ENCODE peak calls at places on chromosomes 5 and 9, in six cellular contexts. One of them, this sample, is unnamed.

GRCh38 chr9:37984672-37985611 is 81.0 kb upstream of the SLC25A51 start:
- DNase-seq in tibial nerve: no peak
- DNase-seq in left lung: no peak
- DNase-seq in CD8-positive, alpha-beta memory T cell: no peak
- DNase-seq in coronary artery: no peak
- DNase-seq in substantia nigra: no peak
- DNase-seq in this sample: no peak

GRCh38 chr5:175728885-175729828 is 71.3 kb downstream of the HRH2 start:
- DNase-seq in tibial nerve: no peak
- DNase-seq in left lung: no peak
- DNase-seq in CD8-positive, alpha-beta memory T cell: no peak
- DNase-seq in coronary artery: no peak
- DNase-seq in substantia nigra: no peak
- DNase-seq in this sample: no peak

GRCh38 chr5:102678267-102679058 is 76.6 kb upstream of the PAM start:
- DNase-seq in tibial nerve: no peak
- DNase-seq in left lung: no peak
- DNase-seq in CD8-positive, alpha-beta memory T cell: no peak
- DNase-seq in coronary artery: no peak
- DNase-seq in substantia nigra: no peak
- DNase-seq in this sample: no peak

GRCh38 chr9:83449166-83449565 is 89.0 kb downstream of the FRMD3 start:
- DNase-seq in tibial nerve: no peak
- DNase-seq in left lung: no peak
- DNase-seq in CD8-positive, alpha-beta memory T cell: no peak
- DNase-seq in coronary artery: no peak
- DNase-seq in substantia nigra: no peak
- DNase-seq in this sample: no peak

GRCh38 chr5:8033261-8033660 is 164.3 kb downstream of the MTRR start:
- DNase-seq in tibial nerve: no peak
- DNase-seq in left lung: no peak
- DNase-seq in CD8-positive, alpha-beta memory T cell: no peak
- DNase-seq in coronary artery: no peak
- DNase-seq in substantia nigra: no peak
- DNase-seq in this sample: no peak

GRCh38 chr5:159951387-159951786 is 35.1 kb downstream of the ADRA1B start:
- DNase-seq in tibial nerve: no peak
- DNase-seq in left lung: no peak
- DNase-seq in CD8-positive, alpha-beta memory T cell: no peak
- DNase-seq in coronary artery: no peak
- DNase-seq in substantia nigra: no peak
- DNase-seq in this sample: no peak

GRCh38 chr5:17361331-17361730 is 136.7 kb upstream of the TAF11L2 start:
- DNase-seq in tibial nerve: no peak
- DNase-seq in left lung: no peak
- DNase-seq in CD8-positive, alpha-beta memory T cell: no peak
- DNase-seq in coronary artery: no peak
- DNase-seq in substantia nigra: no peak
- DNase-seq in this sample: no peak

GRCh38 chr9:108889649-108890067 is 27.6 kb downstream of the ACTL7A start:
- DNase-seq in tibial nerve: no peak
- DNase-seq in left lung: no peak
- DNase-seq in CD8-positive, alpha-beta memory T cell: no peak
- DNase-seq in coronary artery: no peak
- DNase-seq in substantia nigra: no peak
- DNase-seq in this sample: no peak

GRCh38 chr5:36611520-36612274 is 5.3 kb downstream of the SLC1A3 start:
- DNase-seq in tibial nerve: no peak
- DNase-seq in left lung: no peak
- DNase-seq in CD8-positive, alpha-beta memory T cell: no peak
- DNase-seq in coronary artery: no peak
- DNase-seq in substantia nigra: peak
- DNase-seq in this sample: no peak

GRCh38 chr5:17882760-17883488 is 248.7 kb downstream of the TAF11L14 start:
- DNase-seq in tibial nerve: no peak
- DNase-seq in left lung: no peak
- DNase-seq in CD8-positive, alpha-beta memory T cell: no peak
- DNase-seq in coronary artery: no peak
- DNase-seq in substantia nigra: no peak
- DNase-seq in this sample: no peak

GRCh38 chr9:112130997-112131396 is 44.1 kb downstream of the SUSD1 start:
- DNase-seq in tibial nerve: no peak
- DNase-seq in left lung: no peak
- DNase-seq in CD8-positive, alpha-beta memory T cell: no peak
- DNase-seq in coronary artery: no peak
- DNase-seq in substantia nigra: no peak
- DNase-seq in this sample: no peak

GRCh38 chr5:59773286-59773685 is 120.2 kb downstream of the PDE4D start:
- DNase-seq in tibial nerve: no peak
- DNase-seq in left lung: no peak
- DNase-seq in CD8-positive, alpha-beta memory T cell: no peak
- DNase-seq in coronary artery: no peak
- DNase-seq in substantia nigra: no peak
- DNase-seq in this sample: no peak

GRCh38 chr5:174306345-174307030 is 261.0 kb downstream of the NSG2 start:
- DNase-seq in tibial nerve: no peak
- DNase-seq in left lung: no peak
- DNase-seq in CD8-positive, alpha-beta memory T cell: no peak
- DNase-seq in coronary artery: peak
- DNase-seq in substantia nigra: no peak
- DNase-seq in this sample: no peak

GRCh38 chr5:169545762-169546161 is 37.8 kb upstream of the SPDL1 start:
- DNase-seq in tibial nerve: no peak
- DNase-seq in left lung: no peak
- DNase-seq in CD8-positive, alpha-beta memory T cell: no peak
- DNase-seq in coronary artery: no peak
- DNase-seq in substantia nigra: no peak
- DNase-seq in this sample: no peak

GRCh38 chr9:122075135-122076030 is 17.7 kb downstream of the TTLL11 start:
- DNase-seq in tibial nerve: no peak
- DNase-seq in left lung: no peak
- DNase-seq in CD8-positive, alpha-beta memory T cell: no peak
- DNase-seq in coronary artery: no peak
- DNase-seq in substantia nigra: no peak
- DNase-seq in this sample: no peak

GRCh38 chr5:154840435-154841272 is 9.7 kb downstream of the FAXDC2 start:
- DNase-seq in tibial nerve: no peak
- DNase-seq in left lung: no peak
- DNase-seq in CD8-positive, alpha-beta memory T cell: no peak
- DNase-seq in coronary artery: no peak
- DNase-seq in substantia nigra: no peak
- DNase-seq in this sample: no peak

GRCh38 chr5:160769264-160769663 is 82.7 kb downstream of the ATP10B start:
- DNase-seq in tibial nerve: no peak
- DNase-seq in left lung: no peak
- DNase-seq in CD8-positive, alpha-beta memory T cell: no peak
- DNase-seq in coronary artery: no peak
- DNase-seq in substantia nigra: no peak
- DNase-seq in this sample: no peak

GRCh38 chr9:129774791-129775149 is 21.9 kb upstream of the PTGES start:
- DNase-seq in tibial nerve: no peak
- DNase-seq in left lung: no peak
- DNase-seq in CD8-positive, alpha-beta memory T cell: no peak
- DNase-seq in coronary artery: no peak
- DNase-seq in substantia nigra: no peak
- DNase-seq in this sample: no peak

GRCh38 chr5:96235008-96235910 is 197.8 kb downstream of the PCSK1 start:
- DNase-seq in tibial nerve: no peak
- DNase-seq in left lung: no peak
- DNase-seq in CD8-positive, alpha-beta memory T cell: no peak
- DNase-seq in coronary artery: no peak
- DNase-seq in substantia nigra: no peak
- DNase-seq in this sample: no peak

GRCh38 chr9:76269789-76270188 is 124.4 kb downstream of the RFK start:
- DNase-seq in tibial nerve: no peak
- DNase-seq in left lung: no peak
- DNase-seq in CD8-positive, alpha-beta memory T cell: no peak
- DNase-seq in coronary artery: no peak
- DNase-seq in substantia nigra: no peak
- DNase-seq in this sample: no peak

GRCh38 chr9:124779368-124780059 is 2.6 kb downstream of the OLFML2A start:
- DNase-seq in tibial nerve: no peak
- DNase-seq in left lung: no peak
- DNase-seq in CD8-positive, alpha-beta memory T cell: no peak
- DNase-seq in coronary artery: no peak
- DNase-seq in substantia nigra: no peak
- DNase-seq in this sample: no peak

GRCh38 chr5:41908374-41909079 is 4.4 kb downstream of the RIMOC1 start:
- DNase-seq in tibial nerve: no peak
- DNase-seq in left lung: no peak
- DNase-seq in CD8-positive, alpha-beta memory T cell: no peak
- DNase-seq in coronary artery: no peak
- DNase-seq in substantia nigra: no peak
- DNase-seq in this sample: no peak

GRCh38 chr5:79890119-79890870 is 100.8 kb downstream of the MTX3 start:
- DNase-seq in tibial nerve: no peak
- DNase-seq in left lung: no peak
- DNase-seq in CD8-positive, alpha-beta memory T cell: no peak
- DNase-seq in coronary artery: no peak
- DNase-seq in substantia nigra: no peak
- DNase-seq in this sample: no peak

GRCh38 chr5:171975262-171975876 is 31.1 kb downstream of the FBXW11 start:
- DNase-seq in tibial nerve: no peak
- DNase-seq in left lung: no peak
- DNase-seq in CD8-positive, alpha-beta memory T cell: no peak
- DNase-seq in coronary artery: no peak
- DNase-seq in substantia nigra: no peak
- DNase-seq in this sample: no peak

GRCh38 chr5:68661237-68661636 is 432.6 kb upstream of the SLC30A5 start:
- DNase-seq in tibial nerve: no peak
- DNase-seq in left lung: no peak
- DNase-seq in CD8-positive, alpha-beta memory T cell: no peak
- DNase-seq in coronary artery: no peak
- DNase-seq in substantia nigra: no peak
- DNase-seq in this sample: no peak

GRCh38 chr9:129886226-129887174 is 51.2 kb downstream of the USP20 start:
- DNase-seq in tibial nerve: no peak
- DNase-seq in left lung: no peak
- DNase-seq in CD8-positive, alpha-beta memory T cell: peak
- DNase-seq in coronary artery: no peak
- DNase-seq in substantia nigra: peak
- DNase-seq in this sample: no peak

GRCh38 chr9:131478911-131479310 is 23.8 kb upstream of the POMT1 start:
- DNase-seq in tibial nerve: no peak
- DNase-seq in left lung: peak
- DNase-seq in CD8-positive, alpha-beta memory T cell: no peak
- DNase-seq in coronary artery: no peak
- DNase-seq in substantia nigra: no peak
- DNase-seq in this sample: no peak

GRCh38 chr9:131482343-131483006 is 20.2 kb upstream of the POMT1 start:
- DNase-seq in tibial nerve: no peak
- DNase-seq in left lung: peak
- DNase-seq in CD8-positive, alpha-beta memory T cell: no peak
- DNase-seq in coronary artery: no peak
- DNase-seq in substantia nigra: no peak
- DNase-seq in this sample: no peak

GRCh38 chr9:131481441-131482342 is 21.0 kb upstream of the POMT1 start:
- DNase-seq in tibial nerve: no peak
- DNase-seq in left lung: peak
- DNase-seq in CD8-positive, alpha-beta memory T cell: no peak
- DNase-seq in coronary artery: no peak
- DNase-seq in substantia nigra: no peak
- DNase-seq in this sample: no peak

GRCh38 chr9:131478421-131478868 is 24.3 kb upstream of the POMT1 start:
- DNase-seq in tibial nerve: no peak
- DNase-seq in left lung: peak
- DNase-seq in CD8-positive, alpha-beta memory T cell: peak
- DNase-seq in coronary artery: no peak
- DNase-seq in substantia nigra: no peak
- DNase-seq in this sample: no peak

GRCh38 chr9:131480258-131480657 is 22.5 kb upstream of the POMT1 start:
- DNase-seq in tibial nerve: no peak
- DNase-seq in left lung: no peak
- DNase-seq in CD8-positive, alpha-beta memory T cell: no peak
- DNase-seq in coronary artery: no peak
- DNase-seq in substantia nigra: no peak
- DNase-seq in this sample: no peak
- H3K27ac ChIP-seq in tibial nerve: no peak
- H3K27ac ChIP-seq in left lung: no peak
- H3K27ac ChIP-seq in CD8-positive, alpha-beta memory T cell: no peak
- H3K27ac ChIP-seq in coronary artery: no peak
- H3K27ac ChIP-seq in substantia nigra: no peak
- H3K27ac ChIP-seq in this sample: no peak

GRCh38 chr9:99001892-99002291 is 58.2 kb downstream of the COL15A1 start:
- DNase-seq in tibial nerve: no peak
- DNase-seq in left lung: no peak
- DNase-seq in CD8-positive, alpha-beta memory T cell: no peak
- DNase-seq in coronary artery: no peak
- DNase-seq in substantia nigra: no peak
- DNase-seq in this sample: no peak
- H3K27ac ChIP-seq in tibial nerve: no peak
- H3K27ac ChIP-seq in left lung: no peak
- H3K27ac ChIP-seq in CD8-positive, alpha-beta memory T cell: no peak
- H3K27ac ChIP-seq in coronary artery: no peak
- H3K27ac ChIP-seq in substantia nigra: no peak
- H3K27ac ChIP-seq in this sample: no peak

GRCh38 chr9:72551306-72551705 is 29.9 kb downstream of the TMC1 start:
- DNase-seq in tibial nerve: no peak
- DNase-seq in left lung: no peak
- DNase-seq in CD8-positive, alpha-beta memory T cell: no peak
- DNase-seq in coronary artery: no peak
- DNase-seq in substantia nigra: no peak
- DNase-seq in this sample: no peak

GRCh38 chr9:72554221-72554641 is 32.8 kb downstream of the TMC1 start:
- DNase-seq in tibial nerve: no peak
- DNase-seq in left lung: no peak
- DNase-seq in CD8-positive, alpha-beta memory T cell: no peak
- DNase-seq in coronary artery: no peak
- DNase-seq in substantia nigra: no peak
- DNase-seq in this sample: no peak

GRCh38 chr9:72557549-72557948 is 36.1 kb downstream of the TMC1 start:
- DNase-seq in tibial nerve: no peak
- DNase-seq in left lung: no peak
- DNase-seq in CD8-positive, alpha-beta memory T cell: no peak
- DNase-seq in coronary artery: no peak
- DNase-seq in substantia nigra: no peak
- DNase-seq in this sample: no peak

GRCh38 chr9:72552356-72552755 is 30.9 kb downstream of the TMC1 start:
- DNase-seq in tibial nerve: no peak
- DNase-seq in left lung: no peak
- DNase-seq in CD8-positive, alpha-beta memory T cell: no peak
- DNase-seq in coronary artery: no peak
- DNase-seq in substantia nigra: no peak
- DNase-seq in this sample: no peak
- H3K27ac ChIP-seq in tibial nerve: peak
- H3K27ac ChIP-seq in left lung: no peak
- H3K27ac ChIP-seq in CD8-positive, alpha-beta memory T cell: no peak
- H3K27ac ChIP-seq in coronary artery: no peak
- H3K27ac ChIP-seq in substantia nigra: no peak
- H3K27ac ChIP-seq in this sample: no peak

GRCh38 chr9:131657031-131657377 is 82.9 kb downstream of the RAPGEF1 start:
- DNase-seq in tibial nerve: no peak
- DNase-seq in left lung: no peak
- DNase-seq in CD8-positive, alpha-beta memory T cell: peak
- DNase-seq in coronary artery: no peak
- DNase-seq in substantia nigra: no peak
- DNase-seq in this sample: no peak
- H3K27ac ChIP-seq in tibial nerve: peak
- H3K27ac ChIP-seq in left lung: peak
- H3K27ac ChIP-seq in CD8-positive, alpha-beta memory T cell: peak
- H3K27ac ChIP-seq in coronary artery: peak
- H3K27ac ChIP-seq in substantia nigra: peak
- H3K27ac ChIP-seq in this sample: peak

GRCh38 chr5:82396396-82396795 is 118.2 kb upstream of the RPS23 start:
- DNase-seq in tibial nerve: no peak
- DNase-seq in left lung: no peak
- DNase-seq in CD8-positive, alpha-beta memory T cell: no peak
- DNase-seq in coronary artery: no peak
- DNase-seq in substantia nigra: no peak
- DNase-seq in this sample: no peak
- H3K27ac ChIP-seq in tibial nerve: peak
- H3K27ac ChIP-seq in left lung: no peak
- H3K27ac ChIP-seq in CD8-positive, alpha-beta memory T cell: no peak
- H3K27ac ChIP-seq in coronary artery: peak
- H3K27ac ChIP-seq in substantia nigra: no peak
- H3K27ac ChIP-seq in this sample: no peak

This sample was measured in dorsolateral prefrontal cortex.